ENCODE peak calls at places on chromosomes 2 and 18, in seven cellular contexts. D is fibroblast of pulmonary artery, B is neuronal stem cell, A is cardiac muscle cell, W is dorsolateral prefrontal cortex, R is PC-3, C is aorta. M is an unnamed sample.

GRCh38 chr18:22711381-22711717 is 221.8 kb upstream of the RBBP8 start:
- DNase-seq in D (no peak), B (no peak), A (no peak), W (no peak), R (peak; percentile 72), C (no peak), M (no peak)

GRCh38 chr2:40197121-40197520 is 254.8 kb downstream of the SLC8A1 start:
- DNase-seq in D (no peak), B (no peak), A (no peak), W (no peak), R (no peak), C (no peak), M (no peak)

GRCh38 chr18:9535430-9535972 is 60.2 kb downstream of the RALBP1 start:
- DNase-seq in D (peak; percentile 84), B (peak; percentile 6), A (peak; percentile 87), W (peak; percentile 78), R (peak; percentile 24), C (peak; percentile 85), M (peak; percentile 7)

GRCh38 chr2:196200557-196200956 is 29.2 kb upstream of the STK17B start:
- DNase-seq in D (no peak), B (no peak), A (no peak), W (no peak), R (no peak), C (no peak), M (no peak)

GRCh38 chr2:181275643-181276070 is 181.5 kb upstream of the ITGA4 start:
- DNase-seq in D (no peak), B (no peak), A (no peak), W (no peak), R (no peak), C (no peak), M (peak; percentile 41)

GRCh38 chr2:219573166-219573565 is 1.1 kb downstream of the INHA start:
- DNase-seq in D (no peak), B (no peak), A (no peak), W (no peak), R (no peak), C (no peak), M (no peak)

GRCh38 chr2:167052825-167053224 is 164.5 kb downstream of the XIRP2 start:
- DNase-seq in D (peak; percentile 30), B (no peak), A (peak; percentile 1), W (no peak), R (peak; percentile 67), C (no peak), M (no peak)

GRCh38 chr2:219496247-219496646 is 2.4 kb upstream of the GMPPA start:
- DNase-seq in D (no peak), B (no peak), A (no peak), W (no peak), R (no peak), C (no peak), M (no peak)

GRCh38 chr2:104033399-104033798 is 820.5 kb upstream of the POU3F3 start:
- DNase-seq in D (no peak), B (peak; percentile 24), A (no peak), W (no peak), R (peak; percentile 36), C (no peak), M (peak; percentile 61)

GRCh38 chr2:241774419-241775222 is 2.0 kb upstream of the GAL3ST2 start:
- DNase-seq in D (peak; percentile 41), B (no peak), A (peak; percentile 60), W (no peak), R (peak; percentile 38), C (peak; percentile 78), M (no peak)

GRCh38 chr18:48575301-48575657 is 36.4 kb downstream of the CTIF start:
- DNase-seq in D (no peak), B (no peak), A (no peak), W (no peak), R (no peak), C (no peak), M (no peak)

GRCh38 chr2:197359859-197360258 is 49.3 kb upstream of the ANKRD44 start:
- DNase-seq in D (no peak), B (no peak), A (no peak), W (no peak), R (no peak), C (no peak), M (no peak)

GRCh38 chr2:84902526-84902925 is 2.9 kb upstream of the TMSB10 start:
- DNase-seq in D (no peak), B (no peak), A (no peak), W (no peak), R (no peak), C (no peak), M (no peak)

GRCh38 chr18:11096411-11096810 is 53.0 kb downstream of the PIEZO2 start:
- DNase-seq in D (peak; percentile 35), B (no peak), A (peak; percentile 50), W (no peak), R (no peak), C (no peak), M (no peak)

GRCh38 chr18:37654711-37655369 is 89.2 kb upstream of the CELF4 start:
- DNase-seq in D (no peak), B (no peak), A (no peak), W (no peak), R (no peak), C (no peak), M (no peak)

GRCh38 chr2:100535850-100536249 is 26.9 kb upstream of the PDCL3 start:
- DNase-seq in D (no peak), B (no peak), A (no peak), W (no peak), R (peak; percentile 9), C (no peak), M (no peak)

GRCh38 chr2:109694190-109694589 is 80.0 kb downstream of the SOWAHC start:
- DNase-seq in D (peak; percentile 36), B (no peak), A (peak; percentile 30), W (no peak), R (peak; percentile 28), C (no peak), M (no peak)

GRCh38 chr2:187815113-187815512 is 260.9 kb upstream of the TFPI start:
- DNase-seq in D (no peak), B (no peak), A (no peak), W (no peak), R (no peak), C (no peak), M (no peak)
- H3K4me3 ChIP-seq in D (no peak overlapping the region), B (no peak overlapping the region), A (no peak overlapping the region), W (no peak overlapping the region), R (no peak overlapping the region), C (no peak overlapping the region), M (no peak overlapping the region)

GRCh38 chr18:43277164-43277600 is at the start of gene SYT4:
- DNase-seq in D (peak; percentile 77), B (peak; percentile 69), A (peak; percentile 79), W (peak; percentile 55), R (peak; percentile 7), C (no peak), M (peak; percentile 88)
- H3K4me3 ChIP-seq in D (no peak within 1 kb of the TSS), B (peak within 1 kb of the TSS; percentile 4), A (no peak within 1 kb of the TSS), W (peak within 1 kb of the TSS; percentile 50), R (no peak within 1 kb of the TSS), C (no peak within 1 kb of the TSS), M (peak within 1 kb of the TSS; percentile 34)

DNA sequence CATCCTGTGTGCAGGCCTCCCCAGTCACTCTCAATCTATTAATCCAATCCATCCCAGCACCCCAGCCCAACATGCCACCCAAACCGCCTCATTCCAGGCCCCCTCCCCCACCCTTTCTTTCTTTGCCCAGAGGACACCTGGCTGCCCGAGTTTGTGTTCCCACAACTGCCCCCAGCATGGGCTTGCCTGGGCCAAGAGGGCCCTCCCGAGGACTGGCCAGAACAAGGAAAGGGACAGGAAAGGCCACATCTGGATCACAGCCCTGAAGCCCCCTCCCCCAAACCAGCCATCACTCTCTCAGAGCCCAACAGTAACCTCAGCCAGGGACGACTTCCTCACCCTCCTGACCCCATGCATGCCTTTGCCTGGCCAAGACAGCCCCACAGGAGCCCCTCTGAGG is 1.2 kb downstream of the TNS1 start:
- DNase-seq in D (no peak), B (no peak), A (no peak), W (no peak), R (no peak), C (no peak), M (no peak)
- H3K4me3 ChIP-seq in D (peak overlapping the region; percentile 68), B (no peak overlapping the region), A (no peak overlapping the region), W (no peak overlapping the region), R (no peak overlapping the region), C (peak overlapping the region; percentile 44), M (no peak overlapping the region)

DNA sequence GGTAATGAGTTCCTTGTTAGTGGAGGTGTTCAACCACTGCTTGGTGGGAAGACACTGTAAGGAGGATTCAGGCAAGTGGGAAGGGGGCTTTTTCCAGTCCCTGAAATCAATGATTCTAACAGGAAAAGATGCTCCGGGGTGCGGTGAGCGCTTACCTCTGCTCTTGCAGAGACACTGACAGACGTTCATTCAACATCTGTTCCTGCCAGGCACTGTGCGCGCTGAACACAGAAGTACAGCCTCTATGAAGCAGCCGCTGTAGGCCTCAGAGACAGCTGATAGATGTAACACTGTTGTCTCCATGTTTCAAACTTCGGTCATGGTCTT is 738 bp upstream of the CLIP4 start:
- DNase-seq in D (no peak), B (no peak), A (no peak), W (no peak), R (no peak), C (no peak), M (no peak)
- H3K4me3 ChIP-seq in D (peak overlapping the region; percentile 63), B (no peak overlapping the region), A (no peak overlapping the region), W (no peak overlapping the region), R (peak overlapping the region; percentile 58), C (no peak overlapping the region), M (no peak overlapping the region)

DNA sequence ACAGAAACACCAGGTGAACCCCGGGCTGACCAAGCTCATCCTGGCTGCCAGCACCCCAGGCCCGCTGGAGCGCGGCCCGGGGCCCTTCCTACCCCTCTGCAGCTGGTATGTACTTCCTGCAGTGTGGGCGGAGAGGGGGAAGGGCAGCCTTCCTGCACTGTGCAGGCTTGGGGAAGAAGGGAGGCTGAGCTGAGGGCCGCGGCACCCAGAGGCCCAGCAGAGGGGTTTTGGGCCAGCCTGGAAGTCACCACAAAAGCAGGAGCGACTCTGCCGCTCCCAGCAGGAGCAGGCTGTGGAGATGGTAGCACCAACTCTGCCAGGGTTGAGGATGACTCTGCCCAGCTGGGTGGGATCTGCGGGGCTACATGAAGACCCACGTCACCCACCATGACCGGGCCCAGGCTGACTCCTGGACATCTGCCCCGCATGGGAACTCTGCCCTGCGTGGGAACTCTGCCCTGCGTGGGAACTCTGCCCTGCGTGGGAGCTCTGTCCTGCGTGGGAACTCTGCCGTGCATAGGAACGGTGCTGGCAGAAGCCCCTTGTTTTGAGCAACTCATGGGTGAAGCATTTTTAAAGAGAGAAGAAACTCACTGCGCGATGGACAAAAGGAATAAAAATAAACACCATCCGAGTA is 273.3 kb downstream of the NDUFA10 start:
- DNase-seq in D (no peak), B (no peak), A (peak; percentile 55), W (no peak), R (no peak), C (peak; percentile 86), M (no peak)
- H3K4me3 ChIP-seq in D (no peak overlapping the region), B (no peak overlapping the region), A (no peak overlapping the region), W (no peak overlapping the region), R (no peak overlapping the region), C (no peak overlapping the region), M (no peak overlapping the region)

DNA sequence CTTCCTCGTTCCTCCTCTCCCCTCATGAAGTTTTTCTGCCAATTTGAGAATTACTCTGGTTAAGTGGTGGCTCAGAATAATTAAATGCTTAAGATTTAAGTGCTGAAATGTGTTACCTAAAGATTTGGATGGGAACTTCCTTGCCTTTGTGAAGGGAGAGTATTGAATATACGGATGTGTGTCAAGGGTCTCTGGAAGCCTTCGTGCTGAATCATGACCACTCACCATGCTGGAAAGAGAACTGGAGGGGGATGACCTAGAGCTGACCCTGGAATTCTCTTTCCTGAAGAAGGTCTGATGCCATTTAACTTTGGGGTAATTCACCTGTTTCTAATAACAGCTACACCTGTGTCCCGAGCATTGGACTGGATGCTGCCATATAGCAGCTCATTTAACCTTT is 2.2 kb downstream of the MOCOS start:
- DNase-seq in D (no peak), B (no peak), A (no peak), W (no peak), R (no peak), C (no peak), M (no peak)
- H3K4me3 ChIP-seq in D (no peak overlapping the region), B (no peak overlapping the region), A (no peak overlapping the region), W (no peak overlapping the region), R (peak overlapping the region; percentile 84), C (no peak overlapping the region), M (no peak overlapping the region)

GRCh38 chr2:168773719-168774521 is 28.5 kb upstream of the NOSTRIN start:
- DNase-seq in D (peak; percentile 82), B (no peak), A (peak; percentile 89), W (peak; percentile 29), R (peak; percentile 83), C (no peak), M (peak; percentile 48)
- H3K4me3 ChIP-seq in D (no peak overlapping the region), B (no peak overlapping the region), A (no peak overlapping the region), W (no peak overlapping the region), R (no peak overlapping the region), C (no peak overlapping the region), M (no peak overlapping the region)

M was measured in neural progenitor cell.